ENCODE peak calls at places on chromosomes 2 and 18, in ten cellular contexts. U is neural progenitor cell; B is Peyer's patch; J is heart right ventricle; O is CD4-positive, alpha-beta memory T cell; F is naive thymus-derived CD4-positive, alpha-beta T cell; E is tibial artery; Q is GM23338; N is cardiac muscle cell; G is lower lobe of right lung. C is an unnamed sample. For H3K4me1, the result is how much of the 10 kb centered on the place peaks cover.

GRCh38 chr2:232263295-232263694 is 115.3 kb upstream of the ALPP start:
- DNase-seq in B (no peak), J (no peak), E (no peak), N (no peak), F (no peak), O (no peak), G (no peak), U (no peak), Q (no peak), C (no peak)

GRCh38 chr2:179186126-179186525 is 78.5 kb downstream of the SESTD1 start:
- DNase-seq in Q (no peak), F (no peak), O (no peak), J (no peak), B (no peak), E (no peak), N (no peak), G (no peak), U (no peak), C (no peak)

GRCh38 chr18:56043691-56044090 is 455.7 kb upstream of the TCF4 start:
- DNase-seq in F (no peak), G (no peak), J (no peak), Q (peak), B (no peak), N (no peak), E (no peak), U (no peak), O (no peak), C (no peak)

GRCh38 chr2:172465417-172466334 is 38.3 kb downstream of the ITGA6 start:
- DNase-seq in U (peak), E (no peak), J (peak), G (peak), F (peak), N (peak), Q (peak), B (peak), O (peak), C (no peak)

GRCh38 chr18:56112013-56112749 is 524.2 kb upstream of the TCF4 start:
- DNase-seq in Q (no peak), O (no peak), N (no peak), J (no peak), E (no peak), U (no peak), G (no peak), F (no peak), B (no peak), C (no peak)

GRCh38 chr2:145012806-145013205 is 492.9 kb upstream of the ZEB2 start:
- DNase-seq in F (no peak), J (no peak), U (no peak), N (no peak), Q (no peak), E (no peak), O (no peak), B (no peak), G (no peak), C (no peak)

GRCh38 chr2:234950435-234950729 is 1.4 kb upstream of the SH3BP4 start:
- DNase-seq in Q (no peak), O (no peak), J (no peak), U (no peak), B (no peak), G (no peak), N (no peak), E (no peak), F (no peak), C (no peak)

GRCh38 chr2:219104107-219105050 is 43.7 kb upstream of the IHH start:
- DNase-seq in J (no peak), B (no peak), U (peak), N (peak), F (no peak), G (no peak), E (no peak), O (no peak), Q (peak), C (no peak)

GRCh38 chr2:205867371-205867770 is 185.1 kb downstream of the NRP2 start:
- DNase-seq in B (no peak), O (no peak), U (no peak), E (no peak), J (no peak), G (no peak), Q (no peak), N (no peak), F (no peak), C (no peak)

GRCh38 chr2:3113122-3113521 is 264.5 kb downstream of the EIPR1 start:
- DNase-seq in J (no peak), N (no peak), Q (no peak), E (peak), F (no peak), U (no peak), B (no peak), O (no peak), G (no peak), C (no peak)

GRCh38 chr2:68420254-68420910 is 46.7 kb downstream of the FBXO48 start:
- DNase-seq in F (no peak), B (no peak), O (no peak), J (no peak), E (no peak), Q (no peak), U (no peak), N (no peak), G (no peak), C (no peak)

DNA sequence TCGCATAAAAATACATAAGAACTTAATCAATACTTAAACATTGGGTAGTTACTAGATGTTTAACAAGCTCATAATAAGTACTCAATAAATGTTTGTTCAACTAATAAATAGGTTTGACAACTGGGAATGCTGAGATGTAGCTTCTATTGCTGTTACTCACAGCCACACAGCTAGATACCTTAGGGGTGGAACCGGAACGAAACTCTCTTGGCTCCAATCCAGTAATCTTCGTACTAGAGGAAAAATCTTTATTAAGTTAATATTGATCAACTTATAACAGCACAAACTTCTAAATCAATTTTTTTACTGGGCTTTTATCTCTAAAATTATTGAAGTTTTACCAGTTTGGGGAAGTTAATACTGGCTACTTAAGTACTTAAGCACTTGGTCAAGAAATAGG is 247.8 kb downstream of the PAX3 start:
- DNase-seq in B (no peak), E (no peak), F (no peak), Q (no peak), N (no peak), J (no peak), O (no peak), G (no peak), U (no peak), C (no peak)
- H3K27ac ChIP-seq in B (no peak), E (no peak), F (no peak), Q (no peak), N (no peak), J (no peak), O (no peak), G (no peak), U (no peak), C (no peak)

GRCh38 chr2:47174731-47175361 is 19.7 kb upstream of the STPG4 start:
- DNase-seq in N (no peak), B (no peak), E (peak), J (peak), Q (peak), F (no peak), G (peak), O (peak), U (peak), C (peak)
- H3K4me1 ChIP-seq in N (under half), B (under half), E (under half), J (half or more), Q (half or more), F (under half), G (under half), O (half or more), U (half or more), C (under half)

GRCh38 chr2:28630341-28630740 is 121.3 kb upstream of the PPP1CB start:
- DNase-seq in B (no peak), O (no peak), U (no peak), N (no peak), Q (no peak), F (no peak), E (peak), G (no peak), J (no peak), C (no peak)

GRCh38 chr2:28627722-28628480 is 123.7 kb upstream of the PPP1CB start:
- DNase-seq in Q (no peak), U (no peak), B (no peak), J (peak), F (no peak), G (no peak), E (peak), N (no peak), O (no peak), C (no peak)

GRCh38 chr2:28626891-28627421 is 124.7 kb upstream of the PPP1CB start:
- DNase-seq in J (no peak), G (no peak), N (no peak), O (no peak), Q (no peak), F (no peak), U (no peak), B (no peak), E (peak), C (no peak)

GRCh38 chr2:28628987-28629386 is 122.6 kb upstream of the PPP1CB start:
- DNase-seq in B (no peak), G (no peak), U (no peak), E (peak), N (no peak), F (no peak), Q (no peak), J (no peak), O (no peak), C (no peak)

GRCh38 chr2:28628506-28628905 is 123.1 kb upstream of the PPP1CB start:
- DNase-seq in Q (no peak), U (no peak), B (no peak), F (no peak), G (no peak), E (no peak), O (no peak), J (no peak), N (no peak), C (no peak)
- H3K27ac ChIP-seq in Q (no peak), U (no peak), B (no peak), F (no peak), G (peak), E (peak), O (no peak), J (no peak), N (no peak), C (no peak)

GRCh38 chr2:21466528-21466927 is 342.8 kb downstream of the TDRD15 start:
- DNase-seq in J (no peak), E (no peak), O (no peak), G (no peak), Q (no peak), N (no peak), U (no peak), F (no peak), B (no peak), C (no peak)
- H3K4me1 ChIP-seq in J (under half), E (under half), O (under half), G (under half), Q (under half), N (under half), U (under half), F (under half), B (under half), C (under half)

GRCh38 chr2:147567131-147567530 is 277.7 kb upstream of the ACVR2A start:
- DNase-seq in Q (no peak), G (no peak), B (no peak), E (no peak), O (no peak), N (no peak), U (no peak), J (no peak), F (no peak), C (no peak)
- H3K27ac ChIP-seq in Q (no peak), G (no peak), B (no peak), E (no peak), O (no peak), N (no peak), U (no peak), J (no peak), F (no peak), C (no peak)

DNA sequence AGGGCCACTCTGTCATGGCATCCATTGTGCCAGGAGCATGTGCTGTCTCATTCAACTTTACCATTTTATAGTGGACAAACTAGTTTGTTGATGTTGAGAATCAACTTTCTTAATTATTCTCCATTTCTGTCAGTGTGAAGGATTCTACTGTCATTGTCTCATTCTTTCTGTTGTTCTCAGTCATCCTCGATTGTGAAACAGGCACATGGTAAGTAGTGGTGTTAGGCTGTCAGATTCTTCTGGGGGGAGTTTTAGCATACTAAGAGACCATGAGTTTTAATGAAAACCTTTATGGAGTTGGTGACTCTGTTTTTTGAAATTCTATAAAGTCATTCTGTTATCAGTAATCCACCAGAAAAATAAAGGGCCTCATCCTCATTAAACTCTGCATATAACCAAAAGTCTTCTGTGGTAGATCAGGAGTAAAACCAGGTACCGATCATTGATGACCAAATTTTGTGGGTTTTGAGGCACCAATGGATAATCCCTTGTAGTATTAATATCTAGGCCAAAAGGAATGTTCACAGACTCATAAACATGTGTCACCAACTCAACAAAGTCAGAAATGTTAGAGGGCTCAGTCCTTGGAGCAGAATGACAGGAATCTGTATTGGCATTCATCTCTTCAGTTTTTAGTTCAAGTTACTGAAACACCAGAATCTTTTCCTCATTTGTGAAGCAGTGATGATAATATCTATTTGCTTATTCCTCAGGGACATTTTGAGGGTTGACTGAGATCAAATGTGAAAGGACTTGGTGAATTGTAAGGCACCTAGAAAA is 73.2 kb downstream of the CERS6 start:
- DNase-seq in Q (no peak), J (no peak), O (no peak), E (no peak), B (no peak), G (no peak), N (no peak), F (no peak), U (no peak), C (no peak)
- H3K4me1 ChIP-seq in Q (under half), J (half or more), O (under half), E (under half), B (under half), G (under half), N (under half), F (under half), U (under half), C (half or more)

GRCh38 chr2:31137211-31138036 is 816 bp downstream of the GALNT14 start:
- DNase-seq in J (no peak), B (peak), U (peak), F (no peak), E (no peak), N (peak), Q (peak), G (no peak), O (no peak), C (no peak)
- H3K27ac ChIP-seq in J (no peak), B (peak), U (no peak), F (no peak), E (no peak), N (no peak), Q (no peak), G (no peak), O (no peak), C (peak)

GRCh38 chr2:119536707-119537106 is 7.5 kb upstream of the CFAP221 start:
- DNase-seq in O (no peak), J (no peak), G (no peak), N (no peak), F (no peak), B (no peak), E (no peak), U (no peak), Q (no peak), C (no peak)

GRCh38 chr2:119536209-119536608 is 8.0 kb upstream of the CFAP221 start:
- DNase-seq in J (no peak), U (no peak), B (no peak), G (no peak), F (no peak), O (no peak), N (no peak), Q (no peak), E (no peak), C (no peak)

GRCh38 chr2:119528036-119528435 is 3.8 kb upstream of the SCTR start:
- DNase-seq in N (no peak), J (no peak), B (no peak), U (no peak), E (no peak), G (no peak), F (no peak), O (no peak), Q (no peak), C (no peak)

GRCh38 chr2:119533560-119533959 is 9.3 kb upstream of the SCTR start:
- DNase-seq in O (no peak), J (no peak), F (no peak), U (no peak), Q (no peak), G (no peak), B (no peak), N (no peak), E (no peak), C (no peak)

DNA sequence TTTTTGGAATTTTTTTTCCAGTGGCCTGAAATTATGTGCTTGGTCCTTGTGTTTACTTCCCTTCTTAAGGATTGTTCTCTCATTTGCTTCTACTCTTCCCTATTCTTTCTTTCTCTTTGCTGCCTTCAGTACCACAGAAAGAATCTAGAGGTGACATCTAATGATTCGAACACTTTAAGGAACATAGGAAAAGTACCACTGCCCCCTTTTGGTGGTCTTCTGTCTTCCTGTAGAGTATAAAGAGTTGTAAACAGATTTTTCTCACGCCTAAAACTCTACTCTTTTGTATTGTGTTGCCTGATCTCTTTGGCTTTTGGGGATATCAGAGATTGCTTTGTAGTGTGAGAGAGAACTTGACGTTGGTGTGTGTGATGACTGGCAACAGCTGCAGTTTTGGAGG is 7.0 kb upstream of the SCTR start:
- DNase-seq in O (no peak), J (no peak), U (peak), N (no peak), E (no peak), F (no peak), B (no peak), Q (peak), G (no peak), C (no peak)
- H3K4me1 ChIP-seq in O (under half), J (under half), U (under half), N (under half), E (under half), F (under half), B (under half), Q (under half), G (under half), C (under half)

GRCh38 chr2:189409647-189410046 is 31.6 kb upstream of the WDR75 start:
- DNase-seq in F (no peak), O (no peak), Q (no peak), U (no peak), J (no peak), G (no peak), E (no peak), B (no peak), N (no peak), C (no peak)

GRCh38 chr2:189409136-189409535 is 32.1 kb upstream of the WDR75 start:
- DNase-seq in E (no peak), O (no peak), N (no peak), Q (no peak), F (no peak), U (no peak), J (no peak), G (no peak), B (no peak), C (no peak)

GRCh38 chr2:189412330-189412953 is 28.8 kb upstream of the WDR75 start:
- DNase-seq in U (peak), G (no peak), E (no peak), O (peak), B (no peak), J (peak), F (peak), Q (peak), N (peak), C (no peak)

GRCh38 chr2:189413249-189413648 is 28.0 kb upstream of the WDR75 start:
- DNase-seq in E (no peak), N (no peak), B (no peak), J (no peak), O (no peak), G (no peak), Q (no peak), U (no peak), F (no peak), C (no peak)

DNA sequence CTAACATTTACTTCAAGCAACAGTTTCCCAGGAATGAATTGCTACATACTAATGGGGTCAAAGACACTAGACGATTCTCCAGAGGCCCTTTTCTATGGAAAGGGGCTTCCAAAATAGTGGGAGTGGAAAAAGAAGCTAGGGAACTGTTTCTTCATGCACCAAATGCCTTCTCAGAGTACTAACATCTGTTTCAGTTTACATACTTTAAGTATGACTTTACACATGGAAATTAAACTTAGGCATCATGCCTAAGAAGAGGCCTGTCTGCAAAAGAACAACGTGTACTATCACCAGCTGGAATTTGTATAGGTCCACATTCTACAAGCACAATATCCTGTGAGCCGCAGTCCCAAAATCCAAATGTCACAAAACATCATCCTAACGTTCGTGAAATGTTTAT is 29.4 kb upstream of the WDR75 start:
- DNase-seq in J (no peak), B (no peak), Q (no peak), U (no peak), G (no peak), F (no peak), N (no peak), O (no peak), E (no peak), C (no peak)
- H3K27ac ChIP-seq in J (peak), B (peak), Q (no peak), U (no peak), G (peak), F (no peak), N (no peak), O (no peak), E (peak), C (peak)

DNA sequence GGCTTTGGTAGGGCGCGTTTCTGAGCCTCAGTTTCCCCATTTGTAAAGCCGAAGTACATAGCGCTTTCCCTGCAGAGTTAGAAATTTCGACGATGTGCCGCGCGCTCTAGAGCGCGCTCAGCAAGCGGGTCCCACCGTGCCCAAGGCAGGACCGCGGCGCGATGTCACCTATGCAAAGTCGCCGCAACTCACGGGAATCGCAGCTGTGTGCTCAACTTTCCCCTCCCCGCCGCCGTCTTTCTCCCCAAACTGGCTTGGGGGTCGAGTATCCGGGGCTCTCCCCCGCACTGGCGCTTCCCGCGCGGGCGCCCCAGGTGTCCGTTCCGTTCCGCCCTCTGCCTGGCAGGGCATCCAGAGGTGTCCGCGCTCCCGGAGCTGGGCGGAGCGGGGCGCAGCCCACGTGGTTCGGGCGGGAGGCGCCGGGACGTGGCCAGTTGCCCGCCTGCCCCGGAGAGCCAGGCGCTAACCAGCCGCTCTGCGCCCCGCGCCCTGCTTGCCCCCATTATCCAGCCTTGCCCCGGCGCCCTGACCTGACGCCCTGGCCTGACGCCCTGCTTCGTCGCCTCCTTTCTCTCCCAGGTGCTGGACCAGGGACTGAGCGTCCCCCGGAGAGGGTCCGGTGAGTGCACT is at the start of gene MLPH:
- DNase-seq in O (no peak), E (no peak), G (peak), Q (peak), J (no peak), F (no peak), N (peak), U (peak), B (peak), C (no peak)
- H3K4me1 ChIP-seq in O (under half), E (under half), G (under half), Q (under half), J (half or more), F (under half), N (under half), U (under half), B (under half), C (under half)

C was measured in RWPE2.